ENCODE peak calls at places on chromosomes 3 and 15, in five cellular contexts. U is mesothelial cell of epicardium, M is GM04504, I is substantia nigra, F is LHCN-M2. W is an unnamed sample.
A peak's percentile ranks its signal among the peaks of the same experiment; 100 is the strongest.

GRCh38 chr15:80694624-80695098 is 449 bp upstream of the ABHD17C start:
- DNase-seq in U (peak; percentile 20), M (no peak), I (no peak), F (peak; percentile 39), W (no peak)

GRCh38 chr15:65254237-65254820 is 32.4 kb downstream of the PARP16 start:
- DNase-seq in U (no peak), M (no peak), I (no peak), F (no peak), W (no peak)

GRCh38 chr15:69736161-69736560 is 283.5 kb downstream of the RPLP1 start:
- DNase-seq in U (no peak), M (no peak), I (no peak), F (no peak), W (no peak)

GRCh38 chr3:170038434-170039110 is 777 bp downstream of the GPR160 start:
- DNase-seq in U (no peak), M (no peak), I (no peak), F (no peak), W (no peak)

GRCh38 chr15:29765898-29766537 is 56.2 kb downstream of the TJP1 start:
- DNase-seq in U (no peak), M (no peak), I (no peak), F (peak; percentile 23), W (no peak)

GRCh38 chr15:58498821-58499580 is 67.2 kb downstream of the LIPC start:
- DNase-seq in U (no peak), M (peak; percentile 79), I (no peak), F (peak; percentile 89), W (no peak)

GRCh38 chr3:130276203-130276803 is 69.2 kb upstream of the COL6A5 start:
- DNase-seq in U (no peak), M (peak; percentile 20), I (no peak), F (peak; percentile 54), W (no peak)

GRCh38 chr3:77370413-77370812 is 330.5 kb downstream of the ROBO2 start:
- DNase-seq in U (no peak), M (peak; percentile 37), I (no peak), F (no peak), W (no peak)

GRCh38 chr15:59292393-59292792 is 80.3 kb downstream of the MYO1E start:
- DNase-seq in U (no peak), M (no peak), I (peak; percentile 53), F (no peak), W (peak; percentile 57)

GRCh38 chr3:177262396-177262795 is 65.1 kb upstream of the TBL1XR1 start:
- DNase-seq in U (no peak), M (no peak), I (no peak), F (no peak), W (no peak)

GRCh38 chr15:65245096-65245849 is 34.0 kb upstream of the CILP start:
- DNase-seq in U (no peak), M (no peak), I (no peak), F (peak; percentile 80), W (no peak)